ENCODE peak calls at places on chromosomes 6 and 20, in six cellular contexts. One of them, this sample, is unnamed.

GRCh38 chr20:38725959-38726848 is 1.9 kb downstream of the SLC32A1 start:
- DNase-seq in mesendoderm: peak; percentile 97
- DNase-seq in neuronal stem cell: peak; percentile 84
- DNase-seq in IMR-90: peak; percentile 11
- DNase-seq in mesenchymal stem cell: peak; percentile 33
- DNase-seq in H9: peak; percentile 93
- DNase-seq in this sample: no peak

GRCh38 chr20:25100914-25101313 is 19.0 kb upstream of the VSX1 start:
- DNase-seq in mesendoderm: no peak
- DNase-seq in neuronal stem cell: no peak
- DNase-seq in IMR-90: no peak
- DNase-seq in mesenchymal stem cell: no peak
- DNase-seq in H9: no peak
- DNase-seq in this sample: no peak

GRCh38 chr20:1824177-1824576 is 71.0 kb upstream of the SIRPA start:
- DNase-seq in mesendoderm: no peak
- DNase-seq in neuronal stem cell: no peak
- DNase-seq in IMR-90: no peak
- DNase-seq in mesenchymal stem cell: no peak
- DNase-seq in H9: no peak
- DNase-seq in this sample: no peak

GRCh38 chr6:85574932-85575598 is 18.6 kb downstream of the SNX14 start:
- DNase-seq in mesendoderm: no peak
- DNase-seq in neuronal stem cell: no peak
- DNase-seq in IMR-90: peak; percentile 89
- DNase-seq in mesenchymal stem cell: peak; percentile 50
- DNase-seq in H9: no peak
- DNase-seq in this sample: no peak

GRCh38 chr6:34526992-34527728 is 29.0 kb downstream of the SPDEF start:
- DNase-seq in mesendoderm: peak; percentile 94
- DNase-seq in neuronal stem cell: peak; percentile 88
- DNase-seq in IMR-90: peak; percentile 83
- DNase-seq in mesenchymal stem cell: peak; percentile 88
- DNase-seq in H9: peak; percentile 95
- DNase-seq in this sample: peak; percentile 80

GRCh38 chr20:17223553-17223952 is 3.3 kb upstream of the PCSK2 start:
- DNase-seq in mesendoderm: no peak
- DNase-seq in neuronal stem cell: no peak
- DNase-seq in IMR-90: no peak
- DNase-seq in mesenchymal stem cell: no peak
- DNase-seq in H9: no peak
- DNase-seq in this sample: no peak

GRCh38 chr20:31712564-31713311 is 9.9 kb downstream of the BCL2L1 start:
- DNase-seq in mesendoderm: peak; percentile 93
- DNase-seq in neuronal stem cell: peak; percentile 83
- DNase-seq in IMR-90: peak; percentile 82
- DNase-seq in mesenchymal stem cell: peak; percentile 76
- DNase-seq in H9: peak; percentile 83
- DNase-seq in this sample: peak; percentile 86

GRCh38 chr6:37131104-37131959 is 38.6 kb upstream of the PIM1 start:
- DNase-seq in mesendoderm: peak; percentile 71
- DNase-seq in neuronal stem cell: no peak
- DNase-seq in IMR-90: no peak
- DNase-seq in mesenchymal stem cell: peak; percentile 35
- DNase-seq in H9: no peak
- DNase-seq in this sample: no peak

GRCh38 chr6:15843764-15844163 is 180.9 kb upstream of the DTNBP1 start:
- DNase-seq in mesendoderm: no peak
- DNase-seq in neuronal stem cell: no peak
- DNase-seq in IMR-90: no peak
- DNase-seq in mesenchymal stem cell: no peak
- DNase-seq in H9: no peak
- DNase-seq in this sample: no peak

GRCh38 chr6:12296255-12296573 is 6.1 kb downstream of the EDN1 start:
- DNase-seq in mesendoderm: peak; percentile 29
- DNase-seq in neuronal stem cell: no peak
- DNase-seq in IMR-90: peak; percentile 83
- DNase-seq in mesenchymal stem cell: peak; percentile 37
- DNase-seq in H9: no peak
- DNase-seq in this sample: no peak

GRCh38 chr6:2952557-2953095 is 18.7 kb downstream of the SERPINB6 start:
- DNase-seq in mesendoderm: peak; percentile 98
- DNase-seq in neuronal stem cell: peak; percentile 70
- DNase-seq in IMR-90: peak; percentile 91
- DNase-seq in mesenchymal stem cell: peak; percentile 95
- DNase-seq in H9: peak; percentile 94
- DNase-seq in this sample: peak; percentile 89

GRCh38 chr20:10673176-10673830 is 496 bp downstream of the JAG1 start:
- DNase-seq in mesendoderm: no peak
- DNase-seq in neuronal stem cell: no peak
- DNase-seq in IMR-90: no peak
- DNase-seq in mesenchymal stem cell: no peak
- DNase-seq in H9: peak; percentile 67
- DNase-seq in this sample: no peak

GRCh38 chr6:158758941-158759479 is 60.2 kb downstream of the EZR start:
- DNase-seq in mesendoderm: no peak
- DNase-seq in neuronal stem cell: no peak
- DNase-seq in IMR-90: no peak
- DNase-seq in mesenchymal stem cell: no peak
- DNase-seq in H9: no peak
- DNase-seq in this sample: no peak

GRCh38 chr6:63272397-63272796 is 47.4 kb downstream of the LGSN start:
- DNase-seq in mesendoderm: peak; percentile 47
- DNase-seq in neuronal stem cell: no peak
- DNase-seq in IMR-90: peak; percentile 35
- DNase-seq in mesenchymal stem cell: peak; percentile 43
- DNase-seq in H9: no peak
- DNase-seq in this sample: no peak

DNA sequence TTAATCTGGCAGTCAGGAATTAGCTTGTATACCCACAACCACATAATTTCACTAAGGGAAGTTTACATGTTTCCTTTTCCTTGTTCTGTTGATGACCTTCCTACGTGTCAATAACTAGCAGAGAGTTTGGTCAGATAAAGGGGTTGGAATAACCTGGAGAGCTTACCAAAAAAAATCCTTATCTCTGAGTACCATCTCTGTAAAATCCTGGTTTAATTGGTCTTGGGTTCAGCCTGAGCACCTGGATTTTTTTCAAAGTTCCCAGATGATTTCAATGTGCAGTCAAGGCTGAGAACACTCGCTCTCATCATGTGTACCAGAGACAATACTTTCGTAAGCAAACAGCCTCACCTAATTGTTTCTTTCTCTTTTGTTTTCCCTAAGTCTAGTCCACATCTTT is 483.8 kb upstream of the FLRT3 start:
- DNase-seq in mesendoderm: no peak
- DNase-seq in neuronal stem cell: no peak
- DNase-seq in IMR-90: no peak
- DNase-seq in mesenchymal stem cell: no peak
- DNase-seq in H9: no peak
- DNase-seq in this sample: no peak
- H2BK15ac ChIP-seq in mesendoderm: no peak overlapping the region
- H2BK15ac ChIP-seq in neuronal stem cell: no peak overlapping the region
- H2BK15ac ChIP-seq in IMR-90: no peak overlapping the region
- H2BK15ac ChIP-seq in mesenchymal stem cell: no peak overlapping the region
- H2BK15ac ChIP-seq in H9: no peak overlapping the region
- H2BK15ac ChIP-seq in this sample: no peak overlapping the region

GRCh38 chr6:25482996-25483395 is 169.0 kb upstream of the SCGN start:
- DNase-seq in mesendoderm: no peak
- DNase-seq in neuronal stem cell: no peak
- DNase-seq in IMR-90: peak; percentile 23
- DNase-seq in mesenchymal stem cell: no peak
- DNase-seq in H9: no peak
- DNase-seq in this sample: no peak
- H2BK15ac ChIP-seq in mesendoderm: no peak overlapping the region
- H2BK15ac ChIP-seq in neuronal stem cell: no peak overlapping the region
- H2BK15ac ChIP-seq in IMR-90: no peak overlapping the region
- H2BK15ac ChIP-seq in mesenchymal stem cell: no peak overlapping the region
- H2BK15ac ChIP-seq in H9: no peak overlapping the region
- H2BK15ac ChIP-seq in this sample: no peak overlapping the region

DNA sequence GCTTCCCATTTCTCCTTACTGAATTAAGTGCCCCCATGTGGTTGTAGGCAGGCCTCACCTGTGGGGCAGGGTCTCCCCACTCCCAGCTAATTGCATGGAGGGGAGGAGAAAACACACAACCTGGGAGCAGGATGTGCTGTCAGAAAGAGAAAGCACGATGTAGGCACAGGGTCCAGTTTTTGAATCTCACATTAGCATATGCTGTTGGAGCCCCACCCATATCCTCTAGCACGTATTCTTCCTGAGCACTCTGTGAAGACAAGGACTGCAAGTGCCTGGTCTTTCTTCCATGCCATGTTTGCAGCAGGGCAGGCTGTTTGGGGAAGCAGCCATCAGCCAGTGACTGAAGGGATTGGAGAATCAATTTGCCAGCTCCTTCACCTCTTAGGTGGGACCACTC is 108.2 kb downstream of the CFAP61 start:
- DNase-seq in mesendoderm: no peak
- DNase-seq in neuronal stem cell: no peak
- DNase-seq in IMR-90: no peak
- DNase-seq in mesenchymal stem cell: no peak
- DNase-seq in H9: no peak
- DNase-seq in this sample: no peak
- H2BK15ac ChIP-seq in mesendoderm: no peak overlapping the region
- H2BK15ac ChIP-seq in neuronal stem cell: no peak overlapping the region
- H2BK15ac ChIP-seq in IMR-90: no peak overlapping the region
- H2BK15ac ChIP-seq in mesenchymal stem cell: no peak overlapping the region
- H2BK15ac ChIP-seq in H9: no peak overlapping the region
- H2BK15ac ChIP-seq in this sample: no peak overlapping the region

DNA sequence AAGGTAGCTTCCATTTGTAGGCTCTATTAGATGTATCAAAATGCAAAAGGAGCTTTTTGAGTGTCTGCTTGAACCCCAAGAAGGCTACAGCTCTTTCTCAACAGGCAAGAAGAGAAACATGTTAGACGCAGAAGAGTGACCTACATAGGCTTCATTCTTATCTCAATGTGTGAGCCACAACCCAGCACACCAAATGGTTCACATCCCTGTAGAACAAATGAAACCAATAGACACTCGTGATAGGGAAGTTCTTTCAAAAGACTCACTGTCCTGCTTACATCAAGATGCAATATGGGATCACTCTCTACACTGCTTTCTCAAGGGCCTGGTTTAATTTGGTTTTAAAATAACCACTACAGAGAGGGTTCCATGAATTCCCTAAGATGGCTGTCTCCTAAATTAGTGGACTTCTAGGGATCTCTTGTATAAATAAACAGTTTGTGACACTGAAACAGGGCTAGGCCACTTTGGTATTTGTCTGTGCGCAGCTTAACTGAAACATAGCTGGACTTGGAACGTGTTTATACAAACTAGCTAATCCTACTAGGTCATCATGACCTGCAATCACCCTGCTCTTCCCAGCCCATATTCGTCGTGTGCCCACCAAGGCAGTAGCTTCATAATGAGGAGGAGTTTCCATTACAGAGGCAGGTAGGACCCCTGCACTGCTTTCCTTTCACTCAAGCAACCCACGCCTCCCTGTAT is 225.4 kb upstream of the PREP start:
- DNase-seq in mesendoderm: no peak
- DNase-seq in neuronal stem cell: no peak
- DNase-seq in IMR-90: no peak
- DNase-seq in mesenchymal stem cell: peak; percentile 74
- DNase-seq in H9: no peak
- DNase-seq in this sample: no peak
- H2BK15ac ChIP-seq in mesendoderm: no peak overlapping the region
- H2BK15ac ChIP-seq in neuronal stem cell: no peak overlapping the region
- H2BK15ac ChIP-seq in IMR-90: peak overlapping the region; percentile 38
- H2BK15ac ChIP-seq in mesenchymal stem cell: no peak overlapping the region
- H2BK15ac ChIP-seq in H9: no peak overlapping the region
- H2BK15ac ChIP-seq in this sample: no peak overlapping the region